ENCODE peak calls at places on chromosomes 16 and 17, in seven cellular contexts. One of them, this sample, is unnamed.

GRCh38 chr17:78351449-78352006 is 8.3 kb downstream of the SOCS3 start:
- DNase-seq in H1: peak; percentile 73
- DNase-seq in GM12878: no peak
- DNase-seq in K562: no peak
- DNase-seq in HCT116: no peak
- DNase-seq in HEK293T: no peak
- DNase-seq in HepG2: peak; percentile 63
- DNase-seq in this sample: peak; percentile 75

GRCh38 chr17:15659663-15660062 is 24.4 kb downstream of the TRIM16 start:
- DNase-seq in H1: no peak
- DNase-seq in HCT116: peak; percentile 77
- DNase-seq in K562: no peak
- DNase-seq in HepG2: no peak
- DNase-seq in GM12878: no peak
- DNase-seq in HEK293T: no peak
- DNase-seq in this sample: no peak

GRCh38 chr17:62819511-62820221 is 11.6 kb upstream of the MARCHF10 start:
- DNase-seq in GM12878: no peak
- DNase-seq in HepG2: peak; percentile 78
- DNase-seq in K562: no peak
- DNase-seq in HEK293T: peak; percentile 34
- DNase-seq in H1: no peak
- DNase-seq in HCT116: peak; percentile 71
- DNase-seq in this sample: no peak

GRCh38 chr16:15672514-15673167 is 22.6 kb downstream of the NDE1 start:
- DNase-seq in HEK293T: no peak
- DNase-seq in K562: no peak
- DNase-seq in HepG2: peak; percentile 100
- DNase-seq in GM12878: no peak
- DNase-seq in HCT116: no peak
- DNase-seq in H1: no peak
- DNase-seq in this sample: no peak

GRCh38 chr17:7886227-7887037 is 2.2 kb upstream of the CHD3 start:
- DNase-seq in GM12878: no peak
- DNase-seq in HCT116: no peak
- DNase-seq in H1: no peak
- DNase-seq in HepG2: no peak
- DNase-seq in K562: peak; percentile 21
- DNase-seq in HEK293T: peak; percentile 27
- DNase-seq in this sample: peak; percentile 46

GRCh38 chr17:28570716-28571254 is 539 bp downstream of the PIGS start:
- DNase-seq in GM12878: no peak
- DNase-seq in K562: peak; percentile 70
- DNase-seq in H1: no peak
- DNase-seq in HepG2: peak; percentile 47
- DNase-seq in HCT116: no peak
- DNase-seq in HEK293T: peak; percentile 35
- DNase-seq in this sample: peak; percentile 55

GRCh38 chr16:22266546-22266945 is 30.7 kb upstream of the POLR3E start:
- DNase-seq in HCT116: no peak
- DNase-seq in HEK293T: no peak
- DNase-seq in HepG2: no peak
- DNase-seq in GM12878: no peak
- DNase-seq in K562: no peak
- DNase-seq in H1: no peak
- DNase-seq in this sample: no peak

GRCh38 chr17:31480067-31480466 is 88.6 kb downstream of the RAB11FIP4 start:
- DNase-seq in HCT116: no peak
- DNase-seq in HEK293T: no peak
- DNase-seq in K562: no peak
- DNase-seq in H1: no peak
- DNase-seq in GM12878: no peak
- DNase-seq in HepG2: no peak
- DNase-seq in this sample: no peak

GRCh38 chr16:31090540-31090939 is 1.8 kb upstream of the PRSS53 start:
- DNase-seq in HEK293T: no peak
- DNase-seq in H1: no peak
- DNase-seq in HepG2: no peak
- DNase-seq in K562: no peak
- DNase-seq in HCT116: no peak
- DNase-seq in GM12878: no peak
- DNase-seq in this sample: no peak

GRCh38 chr17:36510636-36511035 is 24.0 kb downstream of the MYO19 start:
- DNase-seq in H1: no peak
- DNase-seq in HEK293T: no peak
- DNase-seq in GM12878: no peak
- DNase-seq in K562: no peak
- DNase-seq in HCT116: no peak
- DNase-seq in HepG2: no peak
- DNase-seq in this sample: no peak

GRCh38 chr17:15377200-15377599 is 35.8 kb upstream of the TEKT3 start:
- DNase-seq in H1: no peak
- DNase-seq in HEK293T: no peak
- DNase-seq in GM12878: no peak
- DNase-seq in HCT116: no peak
- DNase-seq in K562: no peak
- DNase-seq in HepG2: no peak
- DNase-seq in this sample: no peak

GRCh38 chr17:65055708-65056638 is 567 bp downstream of the GNA13 start:
- DNase-seq in H1: no peak
- DNase-seq in HCT116: peak; percentile 16
- DNase-seq in HepG2: peak; percentile 38
- DNase-seq in HEK293T: peak; percentile 45
- DNase-seq in GM12878: no peak
- DNase-seq in K562: peak; percentile 48
- DNase-seq in this sample: peak; percentile 48

GRCh38 chr16:74563828-74564263 is 43.1 kb downstream of the GLG1 start:
- DNase-seq in HepG2: no peak
- DNase-seq in GM12878: no peak
- DNase-seq in H1: no peak
- DNase-seq in HCT116: peak; percentile 59
- DNase-seq in HEK293T: no peak
- DNase-seq in K562: peak; percentile 43
- DNase-seq in this sample: no peak

GRCh38 chr17:80761421-80761871 is 216.8 kb downstream of the RPTOR start:
- DNase-seq in HEK293T: no peak
- DNase-seq in HCT116: peak; percentile 72
- DNase-seq in HepG2: no peak
- DNase-seq in GM12878: no peak
- DNase-seq in H1: no peak
- DNase-seq in K562: no peak
- DNase-seq in this sample: no peak

GRCh38 chr16:12900599-12901203 is 697 bp upstream of the SHISA9 start:
- DNase-seq in HepG2: no peak
- DNase-seq in H1: no peak
- DNase-seq in GM12878: no peak
- DNase-seq in K562: no peak
- DNase-seq in HCT116: no peak
- DNase-seq in HEK293T: no peak
- DNase-seq in this sample: peak; percentile 31

GRCh38 chr16:72092832-72093447 is 480 bp downstream of the TXNL4B start:
- DNase-seq in HepG2: peak; percentile 63
- DNase-seq in HCT116: no peak
- DNase-seq in GM12878: no peak
- DNase-seq in K562: peak; percentile 31
- DNase-seq in H1: no peak
- DNase-seq in HEK293T: peak; percentile 35
- DNase-seq in this sample: no peak
- TF ChIP-seq SP1 in HepG2: no peak
- TF ChIP-seq SP1 in HCT116: no peak
- TF ChIP-seq SP1 in GM12878: no peak
- TF ChIP-seq SP1 in K562: no peak
- TF ChIP-seq SP1 in H1: no peak
- TF ChIP-seq SP1 in HEK293T: no peak
- TF ChIP-seq SP1 in this sample: no peak

DNA sequence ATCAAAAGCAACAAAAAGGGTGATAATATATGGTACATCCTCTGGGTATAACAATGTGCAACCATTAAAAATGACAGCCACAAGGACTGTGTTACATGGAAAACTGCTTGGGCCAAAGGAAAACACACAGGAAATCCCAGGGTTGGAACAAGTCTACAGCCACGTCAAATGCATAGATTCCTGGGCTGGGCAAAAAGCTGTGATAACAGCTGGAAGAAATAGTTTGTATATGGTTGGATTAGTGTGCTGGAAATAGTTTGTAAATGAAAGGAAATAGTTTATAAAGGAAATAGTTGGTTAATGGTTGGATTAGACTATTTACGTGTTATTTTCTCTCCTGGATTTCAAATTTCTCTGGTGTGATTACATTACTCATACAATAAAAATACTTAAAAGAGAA is 2.6 kb downstream of the HSD17B2 start:
- DNase-seq in GM12878: no peak
- DNase-seq in H1: no peak
- DNase-seq in HEK293T: no peak
- DNase-seq in HCT116: no peak
- DNase-seq in HepG2: no peak
- DNase-seq in K562: no peak
- DNase-seq in this sample: no peak
- TF ChIP-seq SP1 in GM12878: no peak
- TF ChIP-seq SP1 in H1: no peak
- TF ChIP-seq SP1 in HEK293T: no peak
- TF ChIP-seq SP1 in HCT116: no peak
- TF ChIP-seq SP1 in HepG2: no peak
- TF ChIP-seq SP1 in K562: no peak
- TF ChIP-seq SP1 in this sample: no peak

GRCh38 chr16:79076039-79076767 is 524.3 kb downstream of the MAF start:
- DNase-seq in H1: no peak
- DNase-seq in K562: no peak
- DNase-seq in HepG2: no peak
- DNase-seq in HEK293T: no peak
- DNase-seq in HCT116: no peak
- DNase-seq in GM12878: no peak
- DNase-seq in this sample: no peak
- TF ChIP-seq SP1 in H1: no peak
- TF ChIP-seq SP1 in K562: no peak
- TF ChIP-seq SP1 in HepG2: no peak
- TF ChIP-seq SP1 in HEK293T: no peak
- TF ChIP-seq SP1 in HCT116: no peak
- TF ChIP-seq SP1 in GM12878: no peak
- TF ChIP-seq SP1 in this sample: no peak

GRCh38 chr17:288802-289356 is 63.7 kb downstream of the RPH3AL start:
- DNase-seq in HepG2: no peak
- DNase-seq in GM12878: no peak
- DNase-seq in K562: no peak
- DNase-seq in H1: no peak
- DNase-seq in HCT116: no peak
- DNase-seq in HEK293T: no peak
- DNase-seq in this sample: no peak

GRCh38 chr17:289409-289808 is 63.2 kb downstream of the RPH3AL start:
- DNase-seq in H1: no peak
- DNase-seq in GM12878: no peak
- DNase-seq in HEK293T: no peak
- DNase-seq in K562: no peak
- DNase-seq in HCT116: no peak
- DNase-seq in HepG2: no peak
- DNase-seq in this sample: no peak

GRCh38 chr17:292016-292415 is 60.6 kb downstream of the RPH3AL start:
- DNase-seq in K562: no peak
- DNase-seq in GM12878: no peak
- DNase-seq in HepG2: no peak
- DNase-seq in HEK293T: no peak
- DNase-seq in H1: no peak
- DNase-seq in HCT116: no peak
- DNase-seq in this sample: no peak

GRCh38 chr17:290626-291025 is 62.0 kb downstream of the RPH3AL start:
- DNase-seq in GM12878: no peak
- DNase-seq in HEK293T: no peak
- DNase-seq in HCT116: no peak
- DNase-seq in H1: no peak
- DNase-seq in K562: no peak
- DNase-seq in HepG2: no peak
- DNase-seq in this sample: no peak

GRCh38 chr17:290121-290521 is 62.5 kb downstream of the RPH3AL start:
- DNase-seq in HEK293T: no peak
- DNase-seq in HepG2: no peak
- DNase-seq in GM12878: no peak
- DNase-seq in HCT116: no peak
- DNase-seq in H1: no peak
- DNase-seq in K562: no peak
- DNase-seq in this sample: no peak
- TF ChIP-seq SP1 in HEK293T: no peak
- TF ChIP-seq SP1 in HepG2: no peak
- TF ChIP-seq SP1 in GM12878: no peak
- TF ChIP-seq SP1 in HCT116: no peak
- TF ChIP-seq SP1 in H1: no peak
- TF ChIP-seq SP1 in K562: no peak
- TF ChIP-seq SP1 in this sample: no peak

GRCh38 chr16:80948886-80949502 is 57.7 kb downstream of the CMC2 start:
- DNase-seq in H1: no peak
- DNase-seq in K562: peak; percentile 74
- DNase-seq in HEK293T: peak; percentile 44
- DNase-seq in HepG2: peak; percentile 62
- DNase-seq in GM12878: no peak
- DNase-seq in HCT116: peak; percentile 31
- DNase-seq in this sample: peak; percentile 82
- TF ChIP-seq SP1 in H1: no peak
- TF ChIP-seq SP1 in K562: no peak
- TF ChIP-seq SP1 in HEK293T: no peak
- TF ChIP-seq SP1 in HepG2: no peak
- TF ChIP-seq SP1 in GM12878: no peak
- TF ChIP-seq SP1 in HCT116: no peak
- TF ChIP-seq SP1 in this sample: no peak

This sample was measured in WTC11.